ENCODE peak calls at places on chromosome 18, in ten cellular contexts. S is activated CD4-positive, alpha-beta T cell treated with anti-CD3 and anti-CD28 coated beads, Interleukin-2, amount 50 U/mL, for 24 hours; D is tibial artery; K is ovary; H is AG20443; Q is NCI-H1105; R is kidney tubule cell; O is CD8-positive, alpha-beta T cell; L is posterior cingulate gyrus; A is nephron progenitor cell. N is an unnamed sample.

GRCh38 chr18:11500153-11501122 is 109.0 kb upstream of the SLC35G4 start:
- DNase-seq in Q (no peak), A (no peak), D (no peak), O (no peak), K (no peak), L (no peak), S (no peak), H (peak; percentile 91), R (peak; percentile 99), N (no peak)

GRCh38 chr18:79496978-79497637 is 101.4 kb downstream of the NFATC1 start:
- DNase-seq in S (no peak), L (no peak), R (no peak), Q (peak; percentile 6), O (no peak), D (peak; percentile 59), K (no peak), H (no peak), A (no peak), N (peak; percentile 51)

GRCh38 chr18:49618741-49619392 is 57.0 kb downstream of the LIPG start:
- DNase-seq in H (peak; percentile 2), L (no peak), A (peak; percentile 18), R (peak; percentile 54), D (no peak), S (no peak), O (no peak), Q (no peak), K (no peak), N (no peak)

GRCh38 chr18:47899107-47899840 is 31.2 kb downstream of the SMAD2 start:
- DNase-seq in Q (no peak), S (no peak), O (no peak), D (no peak), K (no peak), A (no peak), H (no peak), R (no peak), L (no peak), N (no peak)

GRCh38 chr18:79402977-79403722 is 7.4 kb downstream of the NFATC1 start:
- DNase-seq in L (peak; percentile 88), D (peak; percentile 95), H (peak; percentile 91), S (no peak), R (peak; percentile 35), Q (no peak), K (no peak), O (no peak), A (peak; percentile 43), N (peak; percentile 75)

GRCh38 chr18:7272268-7273049 is 41.6 kb downstream of the LRRC30 start:
- DNase-seq in S (no peak), H (peak; percentile 66), O (no peak), A (peak; percentile 55), Q (no peak), L (peak; percentile 90), K (peak; percentile 39), D (peak; percentile 80), R (peak; percentile 79), N (peak; percentile 75)

GRCh38 chr18:46916551-46917107 is 678 bp downstream of the PIAS2 start:
- DNase-seq in R (peak; percentile 41), H (no peak), Q (no peak), L (no peak), S (no peak), O (peak; percentile 31), D (no peak), A (no peak), K (no peak), N (no peak)

GRCh38 chr18:23194150-23194968 is 59.1 kb downstream of the CABLES1 start:
- DNase-seq in O (no peak), Q (no peak), A (no peak), K (no peak), R (no peak), L (no peak), H (peak; percentile 55), D (no peak), S (no peak), N (no peak)

GRCh38 chr18:48166971-48167370 is 236.5 kb upstream of the SMAD2 start:
- DNase-seq in A (no peak), Q (no peak), S (no peak), K (peak; percentile 75), O (no peak), L (no peak), H (no peak), D (peak; percentile 66), R (no peak), N (no peak)

GRCh38 chr18:58649966-58650816 is 21.1 kb upstream of the MALT1 start:
- DNase-seq in D (no peak), Q (no peak), H (no peak), O (no peak), R (no peak), A (no peak), K (no peak), S (no peak), L (no peak), N (no peak)

GRCh38 chr18:3577456-3577855 is 127.5 kb downstream of the TGIF1 start:
- DNase-seq in A (no peak), D (no peak), R (no peak), O (no peak), Q (no peak), K (no peak), L (no peak), H (no peak), S (no peak), N (no peak)

GRCh38 chr18:55102508-55102907 is 143.2 kb upstream of the CCDC68 start:
- DNase-seq in R (no peak), S (no peak), O (no peak), K (no peak), H (no peak), L (no peak), A (no peak), Q (no peak), D (no peak), N (no peak)

GRCh38 chr18:55863876-55864275 is 275.9 kb upstream of the TCF4 start:
- DNase-seq in K (peak; percentile 39), A (no peak), S (no peak), D (no peak), O (no peak), Q (peak; percentile 78), L (no peak), H (peak; percentile 37), R (no peak), N (no peak)

GRCh38 chr18:45962461-45962860 is 4.7 kb downstream of the EPG5 start:
- DNase-seq in L (no peak), A (no peak), K (no peak), Q (no peak), D (no peak), S (no peak), O (peak; percentile 42), H (peak; percentile 26), R (peak; percentile 94), N (no peak)

GRCh38 chr18:60935046-60935445 is 398.2 kb upstream of the CDH20 start:
- DNase-seq in R (no peak), K (no peak), O (no peak), Q (no peak), S (no peak), D (no peak), A (no peak), H (no peak), L (no peak), N (no peak)

GRCh38 chr18:3836483-3836882 is 386.5 kb downstream of the TGIF1 start:
- DNase-seq in S (no peak), H (no peak), Q (no peak), L (no peak), R (no peak), A (no peak), O (no peak), K (no peak), D (no peak), N (no peak)

GRCh38 chr18:65175681-65176080 is 575.1 kb upstream of the CDH7 start:
- DNase-seq in S (no peak), K (no peak), H (no peak), R (no peak), D (no peak), Q (no peak), L (no peak), O (no peak), A (no peak), N (no peak)

GRCh38 chr18:8948471-8949149 is 153.9 kb upstream of the NDUFV2 start:
- DNase-seq in L (no peak), K (no peak), H (peak; percentile 77), S (no peak), Q (no peak), O (no peak), A (no peak), R (peak; percentile 94), D (no peak), N (no peak)

GRCh38 chr18:61154866-61155265 is 178.4 kb upstream of the CDH20 start:
- DNase-seq in S (no peak), H (no peak), O (no peak), L (no peak), K (no peak), R (no peak), A (no peak), Q (no peak), D (no peak), N (no peak)

GRCh38 chr18:27860011-27860410 is 316.9 kb downstream of the CDH2 start:
- DNase-seq in O (no peak), Q (no peak), R (no peak), H (no peak), L (no peak), A (no peak), K (no peak), D (no peak), S (no peak), N (no peak)

GRCh38 chr18:51171208-51171607 is 26.3 kb downstream of the MEX3C start:
- DNase-seq in A (no peak), R (no peak), D (no peak), S (no peak), L (no peak), Q (no peak), O (no peak), H (no peak), K (no peak), N (no peak)

GRCh38 chr18:22544626-22545025 is 126.9 kb upstream of the CTAGE1 start:
- DNase-seq in A (no peak), D (peak; percentile 78), K (no peak), R (no peak), O (no peak), Q (no peak), S (no peak), H (peak; percentile 50), L (no peak), N (no peak)

GRCh38 chr18:6561029-6561861 is 146.5 kb upstream of the L3MBTL4 start:
- DNase-seq in K (peak; percentile 84), D (no peak), L (no peak), O (no peak), R (no peak), S (no peak), Q (no peak), A (peak; percentile 17), H (no peak), N (peak; percentile 80)

GRCh38 chr18:47404845-47405244 is 153.4 kb upstream of the SKOR2 start:
- DNase-seq in R (no peak), L (no peak), Q (no peak), S (no peak), K (no peak), D (no peak), A (no peak), H (no peak), O (no peak), N (no peak)

GRCh38 chr18:10205136-10205535 is 249.3 kb upstream of the APCDD1 start:
- DNase-seq in Q (no peak), A (no peak), L (no peak), D (no peak), O (no peak), H (peak; percentile 48), R (no peak), S (no peak), K (no peak), N (peak; percentile 65)